ENCODE peak calls at places on chromosomes 2 and 18, in five cellular contexts. Z is kidney; P is effector memory CD4-positive, alpha-beta T cell; R is H1; G is heart left ventricle. L is an unnamed sample.

GRCh38 chr2:12709207-12709522 is 7.6 kb upstream of the TRIB2 start:
- DNase-seq in P (no peak), Z (no peak), R (no peak), G (no peak), L (no peak)

GRCh38 chr18:33804258-33804657 is 226.2 kb downstream of the ASXL3 start:
- DNase-seq in R (no peak), Z (no peak), G (no peak), P (no peak), L (no peak)

GRCh38 chr2:54673501-54673998 is 49.9 kb upstream of the EML6 start:
- DNase-seq in P (no peak), G (peak; percentile 89), Z (peak; percentile 89), R (no peak), L (peak; percentile 85)

GRCh38 chr18:78241535-78242306 is 737.9 kb upstream of the SALL3 start:
- DNase-seq in R (no peak), P (no peak), Z (no peak), G (no peak), L (no peak)

GRCh38 chr2:168964251-168964807 is 63.2 kb downstream of the G6PC2 start:
- DNase-seq in Z (no peak), G (no peak), R (no peak), P (no peak), L (no peak)

GRCh38 chr2:46098606-46099005 is 198.6 kb upstream of the EPAS1 start:
- DNase-seq in Z (no peak), G (no peak), P (no peak), R (no peak), L (no peak)

GRCh38 chr2:201188449-201188848 is 5.5 kb downstream of the CASP10 start:
- DNase-seq in P (no peak), G (no peak), R (no peak), Z (no peak), L (no peak)

GRCh38 chr2:205868773-205869333 is 186.6 kb downstream of the NRP2 start:
- DNase-seq in R (no peak), G (no peak), P (no peak), Z (no peak), L (no peak)

GRCh38 chr2:144567745-144568144 is 47.8 kb upstream of the ZEB2 start:
- DNase-seq in G (no peak), Z (no peak), P (no peak), R (peak; percentile 29), L (no peak)

GRCh38 chr2:142220901-142221300 is 90.1 kb upstream of the LRP1B start:
- DNase-seq in G (no peak), Z (no peak), P (no peak), R (no peak), L (no peak)

DNA sequence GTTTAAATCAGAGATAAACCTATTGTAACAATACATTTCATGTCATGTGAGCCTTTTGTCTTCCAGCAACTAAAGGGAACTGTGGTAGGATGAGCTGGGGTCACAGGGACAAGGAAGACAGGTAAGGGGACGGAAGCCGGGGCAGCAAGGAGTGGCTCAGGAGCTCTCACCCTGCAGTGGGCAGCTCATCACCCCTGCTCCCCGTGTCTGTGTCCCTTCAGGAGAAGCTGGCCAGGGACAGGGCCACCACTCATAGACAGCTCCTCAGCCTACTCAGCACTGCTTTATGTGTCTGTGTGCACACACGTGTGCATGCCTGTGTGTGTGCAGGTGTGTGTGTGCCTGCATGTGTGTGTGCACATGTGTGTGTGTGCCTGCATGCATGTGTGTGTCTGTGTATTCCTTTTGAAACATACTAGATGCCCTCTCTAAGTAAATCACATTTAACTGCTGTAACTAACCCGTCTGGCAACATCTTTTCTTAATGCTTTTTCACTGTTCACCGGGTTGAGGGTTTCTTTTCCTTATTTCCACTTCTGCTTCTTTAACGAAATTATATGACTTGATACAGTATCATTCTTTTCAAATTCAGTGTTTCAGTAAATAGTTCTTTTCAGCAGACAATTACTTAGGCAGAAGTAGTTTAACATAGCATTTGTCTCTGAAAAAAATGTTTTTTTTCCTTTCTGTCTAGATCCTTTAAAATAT is 44.2 kb downstream of the LRRFIP1 start:
- DNase-seq in P (no peak), G (no peak), Z (no peak), R (no peak), L (no peak)
- H3K4me1 ChIP-seq in P (peaks cover 35% of the 10 kb centered on the region), G (peaks cover 81% of the 10 kb centered on the region), Z (peaks cover 30% of the 10 kb centered on the region), R (peaks cover 12% of the 10 kb centered on the region), L (peaks cover 4% of the 10 kb centered on the region)

GRCh38 chr18:21684731-21685130 is 19.8 kb downstream of the ABHD3 start:
- DNase-seq in R (no peak), G (no peak), P (no peak), Z (no peak), L (no peak)
- H3K36me3 ChIP-seq in R (no peaks in the 10 kb centered on the region), G (no peaks in the 10 kb centered on the region), P (peaks cover 3% of the 10 kb centered on the region), Z (no peaks in the 10 kb centered on the region), L (no peaks in the 10 kb centered on the region)

GRCh38 chr2:219570924-219571310 is 422 bp downstream of the OBSL1 start:
- DNase-seq in R (no peak), Z (peak; percentile 81), P (no peak), G (no peak), L (peak; percentile 81)
- H3K4me3 ChIP-seq in R (peak overlapping the region; percentile 45), Z (no peak overlapping the region), P (peak overlapping the region; percentile 39), G (peak overlapping the region; percentile 65), L (peak overlapping the region; percentile 79)

GRCh38 chr2:220782609-220783113 is 789.4 kb downstream of the EPHA4 start:
- DNase-seq in P (no peak), R (no peak), G (no peak), Z (no peak), L (no peak)
- H3K4me1 ChIP-seq in P (no peaks in the 10 kb centered on the region), R (no peaks in the 10 kb centered on the region), G (no peaks in the 10 kb centered on the region), Z (no peaks in the 10 kb centered on the region), L (no peaks in the 10 kb centered on the region)

DNA sequence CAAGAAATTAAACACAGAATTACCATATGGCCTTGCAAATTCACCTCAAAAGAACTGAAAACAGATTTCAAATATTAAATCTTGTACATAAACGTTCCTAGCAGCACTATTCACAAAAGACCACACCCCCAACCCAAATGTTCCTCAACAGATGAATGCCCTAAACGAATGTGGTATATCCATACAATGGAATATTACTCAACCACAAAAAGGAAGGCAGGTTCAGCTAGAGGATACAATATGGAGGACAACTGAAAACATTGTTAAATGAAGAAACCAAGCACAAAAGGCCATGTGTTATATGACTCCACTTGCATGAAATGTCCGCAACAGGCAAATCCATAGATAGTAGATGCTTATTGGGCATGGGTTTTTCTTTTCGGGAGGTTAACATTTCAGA is 61.7 kb downstream of the PPP4R1 start:
- DNase-seq in P (no peak), Z (no peak), G (no peak), R (no peak), L (no peak)
- H3K36me3 ChIP-seq in P (peaks cover 66% of the 10 kb centered on the region), Z (peaks cover 62% of the 10 kb centered on the region), G (peaks cover 100% of the 10 kb centered on the region), R (peaks cover 73% of the 10 kb centered on the region), L (peaks cover 12% of the 10 kb centered on the region)

GRCh38 chr18:35522130-35522959 is 24.6 kb upstream of the INO80C start:
- DNase-seq in Z (no peak), P (no peak), G (no peak), R (no peak), L (no peak)
- H3K4me3 ChIP-seq in Z (no peak overlapping the region), P (no peak overlapping the region), G (no peak overlapping the region), R (no peak overlapping the region), L (no peak overlapping the region)

DNA sequence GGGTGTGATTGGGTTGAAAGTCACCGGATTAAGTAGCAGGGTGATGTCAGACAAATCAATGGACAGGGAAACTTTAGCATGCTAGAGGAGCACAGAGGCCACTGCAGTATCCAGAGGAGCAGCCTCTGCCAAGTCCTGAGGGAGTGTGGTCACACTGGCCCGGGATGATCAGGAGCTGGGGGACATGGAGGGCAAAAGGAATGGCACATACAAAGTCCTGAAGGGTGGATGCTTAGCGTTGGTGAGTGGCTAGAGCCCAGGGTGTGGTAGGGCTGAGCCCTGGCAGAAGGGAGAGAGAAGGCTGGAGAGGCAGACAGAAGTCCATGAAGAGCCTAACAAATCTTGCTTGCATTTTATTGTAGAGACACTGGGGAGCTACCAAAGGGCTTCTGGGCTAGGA is 58.9 kb downstream of the RHBDD1 start:
- DNase-seq in Z (no peak), P (no peak), G (no peak), R (no peak), L (no peak)
- H3K4me1 ChIP-seq in Z (no peaks in the 10 kb centered on the region), P (no peaks in the 10 kb centered on the region), G (peaks cover 10% of the 10 kb centered on the region), R (no peaks in the 10 kb centered on the region), L (no peaks in the 10 kb centered on the region)

DNA sequence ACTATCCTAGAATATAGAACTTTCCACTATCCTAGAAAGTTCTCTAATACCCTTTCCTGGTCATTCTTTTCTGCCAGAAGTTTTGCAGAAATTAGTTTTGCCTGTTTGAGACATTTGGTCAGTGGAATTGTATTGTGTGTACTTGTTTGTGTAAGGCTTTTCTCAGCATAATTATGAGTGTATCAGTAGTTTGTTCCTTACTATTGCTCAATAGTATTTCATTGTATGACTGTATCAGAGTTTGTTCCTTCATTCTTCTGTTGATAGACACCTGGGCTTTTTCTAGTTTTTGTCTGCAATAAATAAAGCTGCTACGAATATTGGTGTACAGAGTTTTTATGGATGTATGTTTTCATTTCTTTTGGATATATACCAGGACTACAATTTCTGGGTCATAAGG is 27.2 kb downstream of the CCDC138 start:
- DNase-seq in G (no peak), R (no peak), Z (no peak), P (no peak), L (no peak)
- H3K36me3 ChIP-seq in G (peaks cover 28% of the 10 kb centered on the region), R (peaks cover 55% of the 10 kb centered on the region), Z (no peaks in the 10 kb centered on the region), P (peaks cover 7% of the 10 kb centered on the region), L (no peaks in the 10 kb centered on the region)

GRCh38 chr2:86226069-86226468 is 26.8 kb downstream of the MRPL35 start:
- DNase-seq in P (no peak), Z (no peak), R (no peak), G (no peak), L (no peak)
- H3K4me3 ChIP-seq in P (no peak overlapping the region), Z (no peak overlapping the region), R (no peak overlapping the region), G (no peak overlapping the region), L (no peak overlapping the region)